ENCODE peak calls at places on chromosome 4, in nine cellular contexts. F is CD8-positive, alpha-beta T cell; C is KG1; I is NCI-H345; K is H9; Y is COR-L47; P is heart left ventricle; V is NCI-H1092 treated with DMSO at 0.1 percent for 48 hours; N is hypothalamus. D is an unnamed sample.

GRCh38 chr4:107519057-107519456 is 201.0 kb downstream of the PAPSS1 start:
- DNase-seq in I (no peak), P (no peak), V (no peak), Y (peak), C (no peak), K (no peak), F (no peak), N (no peak), D (no peak)

GRCh38 chr4:56976878-56977320 is 507 bp downstream of the NOA1 start:
- DNase-seq in F (peak), N (no peak), Y (peak), C (no peak), V (peak), P (peak), K (peak), I (peak), D (peak)

GRCh38 chr4:80208606-80209005 is 11.3 kb downstream of the PRDM8 start:
- DNase-seq in V (no peak), I (no peak), P (no peak), N (no peak), K (no peak), Y (no peak), F (no peak), C (no peak), D (no peak)

GRCh38 chr4:95835672-95836071 is 4.2 kb upstream of the PDHA2 start:
- DNase-seq in V (no peak), I (no peak), C (peak), P (no peak), N (no peak), F (no peak), Y (no peak), K (peak), D (no peak)

GRCh38 chr4:67049446-67049845 is 495.9 kb downstream of the CENPC start:
- DNase-seq in N (no peak), P (no peak), V (no peak), Y (no peak), K (peak), C (no peak), I (no peak), F (no peak), D (no peak)

GRCh38 chr4:176653406-176654220 is 139.1 kb downstream of the VEGFC start:
- DNase-seq in I (no peak), F (no peak), K (no peak), Y (no peak), N (no peak), V (no peak), C (no peak), P (no peak), D (no peak)

GRCh38 chr4:88940506-88940905 is 116.5 kb downstream of the FAM13A start:
- DNase-seq in Y (no peak), I (no peak), P (no peak), C (no peak), V (no peak), K (no peak), N (no peak), F (no peak), D (no peak)

GRCh38 chr4:188399834-188400233 is 260.6 kb downstream of the TRIML1 start:
- DNase-seq in Y (no peak), K (peak), V (no peak), I (no peak), P (no peak), C (no peak), F (no peak), N (no peak), D (no peak)

GRCh38 chr4:158129649-158130048 is 43.2 kb downstream of the GASK1B start:
- DNase-seq in Y (no peak), K (no peak), C (no peak), V (no peak), F (no peak), N (no peak), P (no peak), I (no peak), D (no peak)

GRCh38 chr4:59676389-59676788 is 1523.7 kb upstream of the ADGRL3 start:
- DNase-seq in F (no peak), V (no peak), C (no peak), Y (no peak), N (no peak), I (no peak), P (no peak), K (no peak), D (no peak)

GRCh38 chr4:80989921-80990544 is 40.5 kb upstream of the BMP3 start:
- DNase-seq in C (peak), P (no peak), Y (peak), V (peak), F (no peak), K (no peak), I (peak), N (peak), D (no peak)

GRCh38 chr4:21885241-21885640 is 63.3 kb downstream of the KCNIP4 start:
- DNase-seq in I (no peak), N (no peak), V (no peak), Y (no peak), K (no peak), P (no peak), C (no peak), F (no peak), D (no peak)

GRCh38 chr4:945274-946102 is 13.2 kb downstream of the TMEM175 start:
- DNase-seq in F (no peak), V (no peak), Y (no peak), I (no peak), N (no peak), K (peak), P (no peak), C (no peak), D (peak)

GRCh38 chr4:154086247-154086646 is 297.4 kb upstream of the SFRP2 start:
- DNase-seq in K (no peak), Y (no peak), C (no peak), V (no peak), N (no peak), F (no peak), P (no peak), I (no peak), D (no peak)

GRCh38 chr4:144645621-144646522 is at the start of gene HHIP:
- DNase-seq in Y (peak), F (no peak), N (peak), P (peak), C (no peak), K (peak), V (peak), I (peak), D (peak)

GRCh38 chr4:118803253-118803652 is 32.7 kb downstream of the SEC24D start:
- DNase-seq in N (no peak), F (no peak), K (no peak), I (no peak), V (no peak), C (no peak), Y (no peak), P (no peak), D (no peak)

GRCh38 chr4:112516076-112516385 is at the start of gene NEUROG2:
- DNase-seq in F (no peak), Y (no peak), I (no peak), V (no peak), K (no peak), P (no peak), C (no peak), N (no peak), D (no peak)

GRCh38 chr4:167025651-167026050 is 208.6 kb downstream of the SPOCK3 start:
- DNase-seq in V (no peak), N (no peak), Y (no peak), K (no peak), P (no peak), C (no peak), F (no peak), I (peak), D (no peak)

GRCh38 chr4:123168812-123169211 is 227.8 kb upstream of the SPRY1 start:
- DNase-seq in V (no peak), P (no peak), K (no peak), F (no peak), N (no peak), C (no peak), I (no peak), Y (no peak), D (no peak)

GRCh38 chr4:148052448-148052847 is 320.6 kb downstream of the ARHGAP10 start:
- DNase-seq in F (peak), K (no peak), Y (no peak), I (no peak), V (no peak), P (no peak), N (no peak), C (no peak), D (no peak)

GRCh38 chr4:153204247-153205027 is at the start of gene TRIM2:
- DNase-seq in Y (peak), K (peak), P (peak), F (no peak), V (peak), I (peak), N (peak), C (no peak), D (peak)

GRCh38 chr4:127643791-127644190 is 11.0 kb downstream of the INTU start:
- DNase-seq in C (no peak), P (no peak), V (no peak), K (no peak), Y (no peak), F (no peak), N (no peak), I (no peak), D (no peak)

GRCh38 chr4:186680649-186681048 is 43.0 kb downstream of the FAT1 start:
- DNase-seq in K (no peak), Y (no peak), V (no peak), P (no peak), N (no peak), F (no peak), C (no peak), I (no peak), D (no peak)

GRCh38 chr4:147909225-147909624 is 177.3 kb downstream of the ARHGAP10 start:
- DNase-seq in C (no peak), V (no peak), F (no peak), N (no peak), K (no peak), P (no peak), Y (no peak), I (no peak), D (no peak)

GRCh38 chr4:20474119-20474518 is 222.4 kb downstream of the SLIT2 start:
- DNase-seq in F (no peak), Y (no peak), N (no peak), P (no peak), V (no peak), I (no peak), C (peak), K (no peak), D (no peak)

GRCh38 chr4:16083217-16084191 is at the start of gene PROM1:
- DNase-seq in N (no peak), Y (peak), C (no peak), F (no peak), P (peak), V (peak), K (peak), I (peak), D (peak)

GRCh38 chr4:2395038-2395437 is 23.4 kb downstream of the ZFYVE28 start:
- DNase-seq in F (no peak), I (no peak), N (no peak), C (no peak), K (no peak), V (no peak), Y (no peak), P (no peak), D (no peak)

GRCh38 chr4:5757536-5757935 is 46.5 kb downstream of the EVC start:
- DNase-seq in I (no peak), V (no peak), P (no peak), N (no peak), Y (no peak), F (no peak), K (no peak), C (no peak), D (no peak)

GRCh38 chr4:48698029-48698901 is 81.8 kb downstream of the FRYL start:
- DNase-seq in P (no peak), F (peak), N (no peak), C (no peak), K (no peak), I (no peak), V (no peak), Y (no peak), D (no peak)

GRCh38 chr4:98996056-98996941 is 778 bp downstream of the METAP1 start:
- DNase-seq in Y (peak), C (peak), P (no peak), N (no peak), F (no peak), V (peak), K (no peak), I (peak), D (no peak)

GRCh38 chr4:8402181-8402597 is 38.3 kb downstream of the ACOX3 start:
- DNase-seq in N (no peak), I (no peak), K (no peak), V (no peak), C (no peak), P (no peak), Y (no peak), F (no peak), D (no peak)

GRCh38 chr4:119726505-119726904 is 97.9 kb upstream of the PDE5A start:
- DNase-seq in V (no peak), K (no peak), P (no peak), N (no peak), F (no peak), C (no peak), I (no peak), Y (no peak), D (no peak)

GRCh38 chr4:632391-632790 is 7.0 kb downstream of the PDE6B start:
- DNase-seq in I (no peak), N (no peak), C (no peak), V (no peak), Y (no peak), K (peak), P (no peak), F (no peak), D (peak)

GRCh38 chr4:39032218-39033085 is at the start of gene TMEM156:
- DNase-seq in K (no peak), P (no peak), N (no peak), I (peak), F (no peak), V (no peak), Y (no peak), C (peak), D (no peak)

GRCh38 chr4:173506780-173507211 is 23.2 kb downstream of the HAND2 start:
- DNase-seq in P (peak), K (peak), Y (no peak), F (no peak), C (no peak), I (no peak), V (no peak), N (no peak), D (no peak)

GRCh38 chr4:40976343-40976742 is 226.6 kb downstream of the NSUN7 start:
- DNase-seq in C (peak), I (peak), F (no peak), N (no peak), Y (peak), V (peak), K (no peak), P (no peak), D (no peak)

GRCh38 chr4:175560628-175561027 is 251.4 kb downstream of the GPM6A start:
- DNase-seq in K (no peak), F (no peak), I (peak), Y (peak), V (peak), C (no peak), P (no peak), N (no peak), D (no peak)

GRCh38 chr4:38943355-38943754 is 75.7 kb downstream of the FAM114A1 start:
- DNase-seq in V (peak), Y (no peak), C (no peak), F (no peak), N (no peak), I (peak), P (peak), K (no peak), D (peak)

GRCh38 chr4:43132010-43132582 is 239.6 kb downstream of the GRXCR1 start:
- DNase-seq in P (no peak), K (peak), F (no peak), Y (peak), C (peak), I (peak), V (peak), N (peak), D (peak)

GRCh38 chr4:15186149-15186548 is 183.9 kb downstream of the CPEB2 start:
- DNase-seq in Y (no peak), F (no peak), I (peak), N (no peak), P (no peak), C (no peak), V (no peak), K (no peak), D (no peak)

D was measured in kidney.